ENCODE peak calls at places on chromosome 21, in ten cellular contexts. One of them, this sample, is unnamed.

GRCh38 chr21:29640233-29640554 is 299.6 kb downstream of the GRIK1 start:
- DNase-seq in fibroblast of mammary gland: peak; percentile 5
- DNase-seq in heart right ventricle: no peak
- DNase-seq in stomach: no peak
- DNase-seq in WTC11: no peak
- DNase-seq in A673: no peak
- DNase-seq in nephron progenitor cell: no peak
- DNase-seq in progenitor cell of endocrine pancreas: no peak
- DNase-seq in RWPE1: no peak
- DNase-seq in tibial nerve: no peak
- DNase-seq in this sample: no peak

GRCh38 chr21:43196789-43197188 is 28.0 kb downstream of the CRYAA start:
- DNase-seq in fibroblast of mammary gland: peak; percentile 32
- DNase-seq in heart right ventricle: no peak
- DNase-seq in stomach: peak; percentile 73
- DNase-seq in WTC11: peak; percentile 3
- DNase-seq in A673: no peak
- DNase-seq in nephron progenitor cell: no peak
- DNase-seq in progenitor cell of endocrine pancreas: peak; percentile 3
- DNase-seq in RWPE1: peak; percentile 85
- DNase-seq in tibial nerve: peak; percentile 16
- DNase-seq in this sample: peak; percentile 59

GRCh38 chr21:28961927-28962326 is 30.8 kb downstream of the LTN1 start:
- DNase-seq in fibroblast of mammary gland: no peak
- DNase-seq in heart right ventricle: no peak
- DNase-seq in stomach: no peak
- DNase-seq in WTC11: no peak
- DNase-seq in A673: no peak
- DNase-seq in nephron progenitor cell: no peak
- DNase-seq in progenitor cell of endocrine pancreas: no peak
- DNase-seq in RWPE1: no peak
- DNase-seq in tibial nerve: no peak
- DNase-seq in this sample: no peak

GRCh38 chr21:14900058-14900457 is 164.7 kb downstream of the NRIP1 start:
- DNase-seq in fibroblast of mammary gland: peak; percentile 75
- DNase-seq in heart right ventricle: no peak
- DNase-seq in stomach: no peak
- DNase-seq in WTC11: no peak
- DNase-seq in A673: no peak
- DNase-seq in nephron progenitor cell: no peak
- DNase-seq in progenitor cell of endocrine pancreas: no peak
- DNase-seq in RWPE1: peak; percentile 12
- DNase-seq in tibial nerve: no peak
- DNase-seq in this sample: no peak

GRCh38 chr21:34950980-34951379 is 98.1 kb downstream of the RUNX1 start:
- DNase-seq in fibroblast of mammary gland: no peak
- DNase-seq in heart right ventricle: no peak
- DNase-seq in stomach: no peak
- DNase-seq in WTC11: no peak
- DNase-seq in A673: no peak
- DNase-seq in nephron progenitor cell: no peak
- DNase-seq in progenitor cell of endocrine pancreas: no peak
- DNase-seq in RWPE1: no peak
- DNase-seq in tibial nerve: no peak
- DNase-seq in this sample: no peak

GRCh38 chr21:22561946-22562345 is 1563.7 kb downstream of the NCAM2 start:
- DNase-seq in fibroblast of mammary gland: no peak
- DNase-seq in heart right ventricle: no peak
- DNase-seq in stomach: no peak
- DNase-seq in WTC11: no peak
- DNase-seq in A673: no peak
- DNase-seq in nephron progenitor cell: no peak
- DNase-seq in progenitor cell of endocrine pancreas: no peak
- DNase-seq in RWPE1: no peak
- DNase-seq in tibial nerve: no peak
- DNase-seq in this sample: no peak

GRCh38 chr21:42161401-42161956 is 57.5 kb upstream of the ABCG1 start:
- DNase-seq in fibroblast of mammary gland: no peak
- DNase-seq in heart right ventricle: no peak
- DNase-seq in stomach: no peak
- DNase-seq in WTC11: no peak
- DNase-seq in A673: no peak
- DNase-seq in nephron progenitor cell: no peak
- DNase-seq in progenitor cell of endocrine pancreas: no peak
- DNase-seq in RWPE1: no peak
- DNase-seq in tibial nerve: no peak
- DNase-seq in this sample: no peak

GRCh38 chr21:42674351-42674940 is 21.0 kb downstream of the PDE9A start:
- DNase-seq in fibroblast of mammary gland: peak; percentile 39
- DNase-seq in heart right ventricle: peak; percentile 70
- DNase-seq in stomach: no peak
- DNase-seq in WTC11: peak; percentile 76
- DNase-seq in A673: peak; percentile 86
- DNase-seq in nephron progenitor cell: peak; percentile 73
- DNase-seq in progenitor cell of endocrine pancreas: no peak
- DNase-seq in RWPE1: no peak
- DNase-seq in tibial nerve: no peak
- DNase-seq in this sample: no peak

GRCh38 chr21:38258803-38259485 is 2.2 kb downstream of the KCNJ15 start:
- DNase-seq in fibroblast of mammary gland: peak; percentile 98
- DNase-seq in heart right ventricle: no peak
- DNase-seq in stomach: no peak
- DNase-seq in WTC11: no peak
- DNase-seq in A673: no peak
- DNase-seq in nephron progenitor cell: no peak
- DNase-seq in progenitor cell of endocrine pancreas: no peak
- DNase-seq in RWPE1: no peak
- DNase-seq in tibial nerve: no peak
- DNase-seq in this sample: no peak

GRCh38 chr21:43274022-43274945 is 105.5 kb downstream of the CRYAA start:
- DNase-seq in fibroblast of mammary gland: no peak
- DNase-seq in heart right ventricle: no peak
- DNase-seq in stomach: no peak
- DNase-seq in WTC11: no peak
- DNase-seq in A673: no peak
- DNase-seq in nephron progenitor cell: no peak
- DNase-seq in progenitor cell of endocrine pancreas: no peak
- DNase-seq in RWPE1: no peak
- DNase-seq in tibial nerve: no peak
- DNase-seq in this sample: no peak

GRCh38 chr21:26844258-26845065 is 747 bp downstream of the ADAMTS1 start:
- DNase-seq in fibroblast of mammary gland: no peak
- DNase-seq in heart right ventricle: peak; percentile 68
- DNase-seq in stomach: no peak
- DNase-seq in WTC11: peak; percentile 49
- DNase-seq in A673: peak; percentile 54
- DNase-seq in nephron progenitor cell: peak; percentile 67
- DNase-seq in progenitor cell of endocrine pancreas: peak; percentile 51
- DNase-seq in RWPE1: peak; percentile 24
- DNase-seq in tibial nerve: peak; percentile 21
- DNase-seq in this sample: peak; percentile 90
- TF ChIP-seq CTCF in fibroblast of mammary gland: no peak
- TF ChIP-seq CTCF in heart right ventricle: peak; percentile 15
- TF ChIP-seq CTCF in stomach: no peak
- TF ChIP-seq CTCF in WTC11: no peak
- TF ChIP-seq CTCF in A673: peak; percentile 35
- TF ChIP-seq CTCF in nephron progenitor cell: no peak
- TF ChIP-seq CTCF in progenitor cell of endocrine pancreas: no peak
- TF ChIP-seq CTCF in RWPE1: peak; percentile 29
- TF ChIP-seq CTCF in tibial nerve: no peak
- TF ChIP-seq CTCF in this sample: no peak

DNA sequence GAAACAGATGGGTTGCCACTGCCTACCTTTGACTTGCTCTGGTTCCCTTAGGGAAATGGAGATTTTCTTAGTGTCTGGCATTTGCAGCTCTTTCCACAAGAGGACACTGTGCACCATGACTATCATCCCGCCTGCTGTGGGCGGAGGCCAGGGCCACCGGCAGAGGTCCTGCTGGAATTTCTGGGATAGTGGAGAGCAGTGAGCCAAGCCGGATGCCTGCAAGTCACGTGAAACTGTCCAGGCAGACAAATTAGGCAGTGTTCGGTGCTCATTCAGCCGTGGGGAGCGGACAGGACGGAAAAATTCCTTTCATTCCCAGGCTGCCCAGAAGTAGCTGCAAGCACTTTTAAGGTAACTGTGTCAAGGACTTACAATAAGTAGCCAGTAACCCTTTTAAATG is 43.4 kb downstream of the IGSF5 start:
- DNase-seq in fibroblast of mammary gland: peak; percentile 15
- DNase-seq in heart right ventricle: peak; percentile 82
- DNase-seq in stomach: peak; percentile 78
- DNase-seq in WTC11: peak; percentile 79
- DNase-seq in A673: peak; percentile 43
- DNase-seq in nephron progenitor cell: peak; percentile 83
- DNase-seq in progenitor cell of endocrine pancreas: peak; percentile 71
- DNase-seq in RWPE1: peak; percentile 80
- DNase-seq in tibial nerve: peak; percentile 57
- DNase-seq in this sample: peak; percentile 87
- TF ChIP-seq CTCF in fibroblast of mammary gland: peak; percentile 28
- TF ChIP-seq CTCF in heart right ventricle: peak; percentile 80
- TF ChIP-seq CTCF in stomach: peak; percentile 81
- TF ChIP-seq CTCF in WTC11: peak; percentile 18
- TF ChIP-seq CTCF in A673: peak; percentile 54
- TF ChIP-seq CTCF in nephron progenitor cell: peak; percentile 87
- TF ChIP-seq CTCF in progenitor cell of endocrine pancreas: peak; percentile 90
- TF ChIP-seq CTCF in RWPE1: peak; percentile 89
- TF ChIP-seq CTCF in tibial nerve: peak; percentile 44
- TF ChIP-seq CTCF in this sample: no peak

GRCh38 chr21:17903029-17903806 is 84.1 kb upstream of the C21orf91 start:
- DNase-seq in fibroblast of mammary gland: peak; percentile 55
- DNase-seq in heart right ventricle: no peak
- DNase-seq in stomach: no peak
- DNase-seq in WTC11: no peak
- DNase-seq in A673: peak; percentile 50
- DNase-seq in nephron progenitor cell: no peak
- DNase-seq in progenitor cell of endocrine pancreas: no peak
- DNase-seq in RWPE1: peak; percentile 20
- DNase-seq in tibial nerve: no peak
- DNase-seq in this sample: no peak
- TF ChIP-seq CTCF in fibroblast of mammary gland: no peak
- TF ChIP-seq CTCF in heart right ventricle: peak; percentile 57
- TF ChIP-seq CTCF in stomach: no peak
- TF ChIP-seq CTCF in WTC11: no peak
- TF ChIP-seq CTCF in A673: peak; percentile 48
- TF ChIP-seq CTCF in nephron progenitor cell: no peak
- TF ChIP-seq CTCF in progenitor cell of endocrine pancreas: peak; percentile 24
- TF ChIP-seq CTCF in RWPE1: peak; percentile 28
- TF ChIP-seq CTCF in tibial nerve: no peak
- TF ChIP-seq CTCF in this sample: no peak

GRCh38 chr21:36478941-36479340 is 981 bp downstream of the CLDN14 start:
- DNase-seq in fibroblast of mammary gland: no peak
- DNase-seq in heart right ventricle: no peak
- DNase-seq in stomach: no peak
- DNase-seq in WTC11: peak; percentile 57
- DNase-seq in A673: peak; percentile 67
- DNase-seq in nephron progenitor cell: peak; percentile 23
- DNase-seq in progenitor cell of endocrine pancreas: no peak
- DNase-seq in RWPE1: no peak
- DNase-seq in tibial nerve: no peak
- DNase-seq in this sample: no peak
- TF ChIP-seq CTCF in fibroblast of mammary gland: no peak
- TF ChIP-seq CTCF in heart right ventricle: no peak
- TF ChIP-seq CTCF in stomach: no peak
- TF ChIP-seq CTCF in WTC11: no peak
- TF ChIP-seq CTCF in A673: peak; percentile 70
- TF ChIP-seq CTCF in nephron progenitor cell: peak; percentile 9
- TF ChIP-seq CTCF in progenitor cell of endocrine pancreas: peak; percentile 30
- TF ChIP-seq CTCF in RWPE1: no peak
- TF ChIP-seq CTCF in tibial nerve: no peak
- TF ChIP-seq CTCF in this sample: no peak

DNA sequence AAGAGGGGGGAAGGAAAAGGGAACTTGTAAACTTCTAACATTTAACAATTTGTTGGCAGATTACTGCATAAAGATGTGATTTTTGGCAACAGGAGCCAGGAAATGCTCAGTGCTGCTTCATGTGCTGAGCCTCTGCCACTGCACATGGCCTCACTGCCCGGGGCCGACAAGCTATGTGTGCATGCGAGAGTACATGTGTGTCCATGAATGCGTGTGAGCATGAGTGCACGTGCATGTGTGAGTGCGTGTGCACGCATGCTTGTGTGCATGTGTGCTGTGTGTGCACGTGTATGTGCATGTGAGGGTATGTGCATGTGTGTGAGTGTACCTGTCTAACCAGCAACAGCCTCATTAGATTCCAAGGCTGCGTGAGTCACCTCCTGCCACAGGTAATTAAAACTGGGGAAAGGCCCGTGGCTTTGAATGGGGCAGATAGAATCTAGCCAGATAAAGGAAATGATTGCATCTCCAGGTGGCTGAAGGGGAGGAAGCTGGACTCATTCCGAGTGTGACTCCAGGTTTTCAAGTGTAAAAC is 41.4 kb upstream of the TSPEAR start:
- DNase-seq in fibroblast of mammary gland: no peak
- DNase-seq in heart right ventricle: no peak
- DNase-seq in stomach: no peak
- DNase-seq in WTC11: peak; percentile 5
- DNase-seq in A673: peak; percentile 83
- DNase-seq in nephron progenitor cell: no peak
- DNase-seq in progenitor cell of endocrine pancreas: no peak
- DNase-seq in RWPE1: peak; percentile 93
- DNase-seq in tibial nerve: no peak
- DNase-seq in this sample: no peak
- TF ChIP-seq CTCF in fibroblast of mammary gland: no peak
- TF ChIP-seq CTCF in heart right ventricle: no peak
- TF ChIP-seq CTCF in stomach: no peak
- TF ChIP-seq CTCF in WTC11: no peak
- TF ChIP-seq CTCF in A673: peak; percentile 46
- TF ChIP-seq CTCF in nephron progenitor cell: no peak
- TF ChIP-seq CTCF in progenitor cell of endocrine pancreas: no peak
- TF ChIP-seq CTCF in RWPE1: peak; percentile 49
- TF ChIP-seq CTCF in tibial nerve: no peak
- TF ChIP-seq CTCF in this sample: no peak

GRCh38 chr21:39968010-39968409 is 100.8 kb downstream of the PCP4 start:
- DNase-seq in fibroblast of mammary gland: no peak
- DNase-seq in heart right ventricle: no peak
- DNase-seq in stomach: no peak
- DNase-seq in WTC11: peak; percentile 36
- DNase-seq in A673: no peak
- DNase-seq in nephron progenitor cell: no peak
- DNase-seq in progenitor cell of endocrine pancreas: no peak
- DNase-seq in RWPE1: no peak
- DNase-seq in tibial nerve: no peak
- DNase-seq in this sample: peak; percentile 34
- TF ChIP-seq CTCF in fibroblast of mammary gland: no peak
- TF ChIP-seq CTCF in heart right ventricle: no peak
- TF ChIP-seq CTCF in stomach: no peak
- TF ChIP-seq CTCF in WTC11: no peak
- TF ChIP-seq CTCF in A673: no peak
- TF ChIP-seq CTCF in nephron progenitor cell: no peak
- TF ChIP-seq CTCF in progenitor cell of endocrine pancreas: no peak
- TF ChIP-seq CTCF in RWPE1: no peak
- TF ChIP-seq CTCF in tibial nerve: no peak
- TF ChIP-seq CTCF in this sample: no peak